ENCODE peak calls at places on chromosomes 4 and X, in ten cellular contexts. V is HL-60; I is COR-L47; P is stimulated activated CD8-positive, alpha-beta memory T cell treated with anti-CD3 and anti-CD28 coated beads, Interleukin-2, amount 100 ng/mL, for 1 hour; R is astrocyte of the spinal cord; Q is CD4-positive, alpha-beta T cell; D is activated T-cell treated with anti-CD3 and anti-CD28 coated beads for 1 hour; J is non-pigmented ciliary epithelial cell; G is WTC11; C is cerebellar cortex. A is an unnamed sample.

GRCh38 chr4:175346381-175346780 is 428.2 kb downstream of the ADAM29 start:
- DNase-seq in V (no peak), I (no peak), P (no peak), R (no peak), Q (no peak), D (no peak), J (no peak), G (no peak), C (no peak), A (no peak)

GRCh38 chr4:161841759-161842158 is 322.0 kb downstream of the FSTL5 start:
- DNase-seq in V (no peak), I (peak), P (no peak), R (no peak), Q (no peak), D (no peak), J (no peak), G (no peak), C (peak), A (no peak)

GRCh38 chr4:7804759-7805385 is 134.8 kb downstream of the AFAP1 start:
- DNase-seq in V (no peak), I (no peak), P (no peak), R (no peak), Q (no peak), D (no peak), J (no peak), G (no peak), C (no peak), A (no peak)

GRCh38 chrX:7389576-7389975 is 241.6 kb upstream of the PUDP start:
- DNase-seq in V (no peak), I (no peak), P (no peak), R (no peak), Q (no peak), D (no peak), J (no peak), G (no peak), C (no peak), A (no peak)

GRCh38 chrX:150405006-150405405 is 41.9 kb downstream of the MAMLD1 start:
- DNase-seq in V (no peak), I (no peak), P (no peak), R (no peak), Q (no peak), D (no peak), J (no peak), G (no peak), C (no peak), A (no peak)

GRCh38 chr4:22595684-22596083 is 79.8 kb upstream of the ADGRA3 start:
- DNase-seq in V (no peak), I (no peak), P (no peak), R (no peak), Q (no peak), D (no peak), J (no peak), G (no peak), C (no peak), A (no peak)

GRCh38 chrX:44253573-44253942 is 89.9 kb downstream of the EFHC2 start:
- DNase-seq in V (no peak), I (no peak), P (no peak), R (no peak), Q (no peak), D (no peak), J (no peak), G (no peak), C (no peak), A (no peak)

GRCh38 chr4:119286377-119287002 is 35.4 kb downstream of the FABP2 start:
- DNase-seq in V (no peak), I (no peak), P (no peak), R (peak), Q (no peak), D (peak), J (peak), G (no peak), C (peak), A (peak)

GRCh38 chr4:26692014-26692726 is 108.3 kb downstream of the TBC1D19 start:
- DNase-seq in V (no peak), I (no peak), P (no peak), R (no peak), Q (no peak), D (no peak), J (no peak), G (no peak), C (no peak), A (no peak)

GRCh38 chr4:125432078-125432477 is 117.3 kb downstream of the FAT4 start:
- DNase-seq in V (no peak), I (no peak), P (no peak), R (peak), Q (no peak), D (no peak), J (no peak), G (peak), C (peak), A (no peak)

GRCh38 chr4:5722328-5722727 is 11.3 kb downstream of the EVC start:
- DNase-seq in V (no peak), I (no peak), P (no peak), R (no peak), Q (no peak), D (no peak), J (no peak), G (no peak), C (no peak), A (no peak)

GRCh38 chr4:36310793-36311192 is 29.4 kb downstream of the DTHD1 start:
- DNase-seq in V (peak), I (peak), P (no peak), R (no peak), Q (no peak), D (no peak), J (no peak), G (no peak), C (no peak), A (no peak)

GRCh38 chr4:161189286-161190134 is 974.3 kb downstream of the FSTL5 start:
- DNase-seq in V (no peak), I (no peak), P (no peak), R (peak), Q (no peak), D (no peak), J (no peak), G (no peak), C (peak), A (no peak)

GRCh38 chr4:43716721-43717395 is 731.8 kb downstream of the KCTD8 start:
- DNase-seq in V (no peak), I (no peak), P (no peak), R (no peak), Q (no peak), D (no peak), J (no peak), G (no peak), C (peak), A (no peak)

GRCh38 chr4:74654230-74654681 is 140.1 kb downstream of the BTC start:
- DNase-seq in V (peak), I (no peak), P (no peak), R (no peak), Q (no peak), D (no peak), J (peak), G (no peak), C (no peak), A (no peak)

GRCh38 chrX:54012830-54013500 is 31.3 kb downstream of the PHF8 start:
- DNase-seq in V (no peak), I (no peak), P (no peak), R (no peak), Q (no peak), D (no peak), J (no peak), G (no peak), C (no peak), A (no peak)

GRCh38 chrX:31483336-31483735 is 411.5 kb upstream of the FTHL17 start:
- DNase-seq in V (no peak), I (no peak), P (no peak), R (peak), Q (no peak), D (no peak), J (peak), G (no peak), C (no peak), A (no peak)

GRCh38 chr4:104163820-104164219 is 330.9 kb downstream of the CXXC4 start:
- DNase-seq in V (no peak), I (no peak), P (no peak), R (peak), Q (no peak), D (no peak), J (no peak), G (no peak), C (no peak), A (no peak)

GRCh38 chr4:20506827-20507226 is 193.4 kb upstream of the PACRGL start:
- DNase-seq in V (no peak), I (no peak), P (no peak), R (peak), Q (no peak), D (no peak), J (peak), G (no peak), C (no peak), A (no peak)

GRCh38 chrX:14508025-14508690 is 21.2 kb upstream of the GLRA2 start:
- DNase-seq in V (no peak), I (no peak), P (no peak), R (no peak), Q (no peak), D (no peak), J (no peak), G (no peak), C (peak), A (no peak)

GRCh38 chrX:12814434-12814833 is 23.2 kb downstream of the PRPS2 start:
- DNase-seq in V (no peak), I (peak), P (no peak), R (peak), Q (peak), D (no peak), J (no peak), G (peak), C (peak), A (peak)

GRCh38 chrX:10157545-10157944 is 770 bp downstream of the CLCN4 start:
- DNase-seq in V (no peak), I (no peak), P (no peak), R (peak), Q (no peak), D (no peak), J (no peak), G (no peak), C (peak), A (no peak)

GRCh38 chrX:30971761-30972603 is 82.9 kb upstream of the TAB3 start:
- DNase-seq in V (no peak), I (no peak), P (no peak), R (peak), Q (no peak), D (no peak), J (no peak), G (peak), C (peak), A (peak)

GRCh38 chr4:168632246-168632832 is 135.5 kb downstream of the PALLD start:
- DNase-seq in V (no peak), I (no peak), P (no peak), R (no peak), Q (no peak), D (no peak), J (no peak), G (no peak), C (no peak), A (no peak)

GRCh38 chr4:76212851-76213414 is 691 bp downstream of the SCARB2 start:
- DNase-seq in V (no peak), I (peak), P (no peak), R (peak), Q (peak), D (peak), J (no peak), G (no peak), C (no peak), A (no peak)

GRCh38 chrX:19214248-19214787 is 92.0 kb upstream of the ADGRG2 start:
- DNase-seq in V (no peak), I (no peak), P (no peak), R (no peak), Q (no peak), D (no peak), J (no peak), G (no peak), C (no peak), A (no peak)

GRCh38 chrX:124217289-124218251 is 114.9 kb upstream of the TEX13D start:
- DNase-seq in V (peak), I (no peak), P (peak), R (peak), Q (peak), D (peak), J (no peak), G (no peak), C (no peak), A (no peak)